ENCODE peak calls at places on chromosomes 12 and 14, in seven cellular contexts. W is left cardiac atrium; I is activated naive CD4-positive, alpha-beta T cell treated with anti-CD3 and anti-CD28 coated beads, Interleukin-2, amount 50 U/mL, for 72 hours; V is T-helper 17 cell; T is T-cell; M is natural killer cell; N is upper lobe of right lung. Z is an unnamed sample.

GRCh38 chr12:51969643-51970042 is 18.1 kb downstream of the ACVR1B start:
- ATAC-seq in W (no peak), I (no peak), V (no peak), T (no peak), M (no peak), N (no peak), Z (no peak)

GRCh38 chr14:98018626-98019025 is 1221.4 kb downstream of the VRK1 start:
- ATAC-seq in W (no peak), I (peak; percentile 90), V (no peak), T (peak; percentile 80), M (no peak), N (no peak), Z (no peak)

GRCh38 chr14:76917158-76917596 is 91.0 kb downstream of the LRRC74A start:
- ATAC-seq in W (no peak), I (no peak), V (no peak), T (no peak), M (no peak), N (no peak), Z (no peak)

GRCh38 chr14:24382103-24382377 is 14.1 kb downstream of the NFATC4 start:
- ATAC-seq in W (no peak), I (no peak), V (no peak), T (no peak), M (no peak), N (no peak), Z (no peak)

GRCh38 chr12:107105410-107105703 is 12.0 kb upstream of the CRY1 start:
- ATAC-seq in W (no peak), I (peak; percentile 20), V (no peak), T (no peak), M (no peak), N (no peak), Z (no peak)

GRCh38 chr12:79566452-79566851 is 124.3 kb downstream of the PAWR start:
- ATAC-seq in W (no peak), I (no peak), V (no peak), T (no peak), M (no peak), N (peak; percentile 57), Z (no peak)

GRCh38 chr12:92476844-92477243 is 225.9 kb upstream of the PLEKHG7 start:
- ATAC-seq in W (no peak), I (no peak), V (no peak), T (no peak), M (no peak), N (no peak), Z (no peak)

GRCh38 chr12:78278706-78279105 is 448.0 kb downstream of the NAV3 start:
- ATAC-seq in W (no peak), I (no peak), V (no peak), T (no peak), M (no peak), N (no peak), Z (no peak)

GRCh38 chr12:10966314-10966713 is 20.4 kb downstream of the TAS2R50 start:
- ATAC-seq in W (no peak), I (no peak), V (no peak), T (no peak), M (no peak), N (no peak), Z (no peak)

GRCh38 chr12:118164798-118165486 is 29.0 kb downstream of the PEBP1 start:
- ATAC-seq in W (no peak), I (no peak), V (no peak), T (no peak), M (no peak), N (peak; percentile 93), Z (no peak)